ENCODE peak calls at places on chromosome 16, in five cellular contexts. B is heart left ventricle, O is NCI-H1105, I is sciatic nerve, N is neural progenitor cell. S is an unnamed sample.

GRCh38 chr16:17266606-17267313 is 204.0 kb downstream of the XYLT1 start:
- DNase-seq in B (no peak), I (no peak), N (no peak), O (no peak), S (peak)

GRCh38 chr16:67356372-67356771 is 29.8 kb downstream of the LRRC36 start:
- DNase-seq in B (no peak), I (no peak), O (no peak), N (no peak), S (no peak)

GRCh38 chr16:48231675-48232214 is 12.4 kb upstream of the LONP2 start:
- DNase-seq in B (no peak), N (peak), O (peak), I (peak), S (no peak)

GRCh38 chr16:46748775-46749705 is 896 bp upstream of the MYLK3 start:
- DNase-seq in O (peak), I (no peak), B (peak), N (no peak), S (no peak)

GRCh38 chr16:80158766-80159165 is 382.0 kb upstream of the DYNLRB2 start:
- DNase-seq in O (no peak), I (no peak), N (no peak), B (no peak), S (no peak)

GRCh38 chr16:70575376-70575775 is 51.8 kb downstream of the SF3B3 start:
- DNase-seq in N (no peak), O (no peak), B (no peak), I (peak), S (no peak)

GRCh38 chr16:66131156-66131807 is 235.2 kb upstream of the CDH5 start:
- DNase-seq in B (no peak), O (no peak), I (no peak), N (no peak), S (no peak)

GRCh38 chr16:80341242-80341641 is 199.6 kb upstream of the DYNLRB2 start:
- DNase-seq in O (no peak), B (no peak), N (no peak), I (no peak), S (no peak)

GRCh38 chr16:87431926-87432325 is 39.8 kb downstream of the MAP1LC3B start:
- DNase-seq in O (no peak), I (no peak), N (no peak), B (peak), S (no peak)

GRCh38 chr16:83095926-83096692 is 469.3 kb downstream of the CDH13 start:
- DNase-seq in O (no peak), B (no peak), I (no peak), N (no peak), S (no peak)

GRCh38 chr16:52488837-52489289 is 58.1 kb downstream of the TOX3 start:
- DNase-seq in O (no peak), B (no peak), I (no peak), N (no peak), S (no peak)

GRCh38 chr16:86388976-86389375 is 121.4 kb upstream of the FOXF1 start:
- DNase-seq in N (no peak), I (no peak), O (no peak), B (no peak), S (no peak)

GRCh38 chr16:66858740-66859396 is 14.7 kb downstream of the CA7 start:
- DNase-seq in I (no peak), B (peak), O (no peak), N (no peak), S (no peak)

GRCh38 chr16:50229149-50229726 is 37.1 kb upstream of the ADCY7 start:
- DNase-seq in B (no peak), I (no peak), O (no peak), N (no peak), S (no peak)

GRCh38 chr16:54077412-54077821 is 209.2 kb downstream of the IRX3 start:
- DNase-seq in I (no peak), O (no peak), B (no peak), N (no peak), S (no peak)

GRCh38 chr16:87601322-87602004 is 845 bp upstream of the JPH3 start:
- DNase-seq in B (no peak), I (no peak), N (peak), O (no peak), S (no peak)

GRCh38 chr16:50411034-50411433 is 42.2 kb upstream of the BRD7 start:
- DNase-seq in I (no peak), B (no peak), N (no peak), O (no peak), S (no peak)

GRCh38 chr16:12655530-12655929 is 148.2 kb downstream of the CPPED1 start:
- DNase-seq in O (no peak), N (no peak), B (no peak), I (no peak), S (no peak)

GRCh38 chr16:57775661-57776469 is 26.4 kb downstream of the KIFC3 start:
- DNase-seq in O (no peak), I (no peak), B (peak), N (peak), S (no peak)

GRCh38 chr16:31194898-31195297 is 7.7 kb downstream of the PYCARD start:
- DNase-seq in I (no peak), O (no peak), N (no peak), B (no peak), S (no peak)

GRCh38 chr16:11393366-11393765 is 48.1 kb downstream of the RMI2 start:
- DNase-seq in I (no peak), O (no peak), B (no peak), N (no peak), S (no peak)

GRCh38 chr16:11833951-11834695 is 17.2 kb downstream of the RSL1D1 start:
- DNase-seq in N (no peak), O (no peak), I (no peak), B (no peak), S (no peak)

GRCh38 chr16:85420501-85421337 is 192.4 kb upstream of the GSE1 start:
- DNase-seq in N (peak), O (no peak), I (peak), B (peak), S (peak)

GRCh38 chr16:88921603-88921995 is 55.1 kb upstream of the PABPN1L start:
- DNase-seq in I (no peak), O (no peak), N (no peak), B (no peak), S (no peak)

GRCh38 chr16:70481929-70482536 is 27.6 kb downstream of the FCSK start:
- DNase-seq in I (no peak), O (no peak), B (no peak), N (no peak), S (no peak)

GRCh38 chr16:29023279-29024278 is 38.7 kb downstream of the LAT start:
- DNase-seq in N (no peak), I (no peak), O (no peak), B (no peak), S (no peak)